ENCODE peak calls at places on chromosomes 1 and 21, in five cellular contexts. D, X, O, T and V are unnamed samples.

GRCh38 chr1:54798769-54799641 is 2.1 kb downstream of the TTC22 start:
- DNase-seq in O (peak), X (no peak), D (no peak), T (peak), V (no peak)

GRCh38 chr1:15100369-15101111 is 53.0 kb upstream of the TMEM51 start:
- DNase-seq in T (peak), O (no peak), D (no peak), X (peak), V (peak)

GRCh38 chr1:93692001-93692400 is 10.4 kb upstream of the BCAR3 start:
- DNase-seq in O (peak), X (no peak), D (no peak), T (peak), V (peak)

GRCh38 chr1:119544165-119544762 is 37.3 kb downstream of the HSD3B1 start:
- DNase-seq in T (peak), O (no peak), D (no peak), X (peak), V (no peak)

GRCh38 chr21:26965567-26966359 is 1.1 kb downstream of the ADAMTS5 start:
- DNase-seq in O (peak), D (no peak), T (peak), X (peak), V (peak)

GRCh38 chr21:46191257-46191685 is 7.0 kb upstream of the SPATC1L start:
- DNase-seq in T (no peak), O (peak), X (no peak), D (no peak), V (no peak)

GRCh38 chr1:99590578-99591209 is 55.2 kb upstream of the PALMD start:
- DNase-seq in X (no peak), O (no peak), D (no peak), T (no peak), V (no peak)

GRCh38 chr1:150272379-150272840 is at the start of gene C1orf54:
- DNase-seq in O (peak), X (peak), T (peak), D (peak), V (no peak)

GRCh38 chr1:186983327-186983726 is 154.6 kb downstream of the PLA2G4A start:
- DNase-seq in X (peak), O (peak), D (no peak), T (no peak), V (no peak)

GRCh38 chr1:58780586-58781452 is 3.0 kb downstream of the JUN start:
- DNase-seq in T (peak), D (no peak), X (no peak), O (no peak), V (no peak)

GRCh38 chr1:55640708-55641473 is 425.7 kb upstream of the USP24 start:
- DNase-seq in O (peak), X (peak), T (no peak), D (no peak), V (no peak)

GRCh38 chr1:91596474-91596873 is 95.8 kb downstream of the CDC7 start:
- DNase-seq in D (no peak), X (no peak), O (no peak), T (no peak), V (no peak)